ENCODE peak calls at places on chromosomes 4 and X, in six cellular contexts. E, J, N, K, W and Z are unnamed samples.
A peak's percentile ranks its signal among the peaks of the same experiment; 100 is the strongest.

GRCh38 chr4:151744614-151745013 is 16.2 kb downstream of the GATB start:
- DNase-seq in J (peak; percentile 82), E (no peak), K (peak; percentile 97), W (peak; percentile 92), N (no peak), Z (no peak)

GRCh38 chr4:36241771-36242170 is 2.5 kb downstream of the ARAP2 start:
- DNase-seq in E (no peak), W (no peak), K (peak; percentile 33), N (no peak), J (no peak), Z (no peak)

GRCh38 chr4:8342651-8343050 is 73.1 kb downstream of the HTRA3 start:
- DNase-seq in W (no peak), J (no peak), E (no peak), K (peak; percentile 15), N (no peak), Z (no peak)

GRCh38 chr4:176526704-176527103 is 206.9 kb downstream of the SPCS3 start:
- DNase-seq in W (no peak), E (no peak), K (no peak), N (no peak), J (no peak), Z (no peak)

GRCh38 chr4:174490356-174490969 is 31.8 kb downstream of the HPGD start:
- DNase-seq in E (no peak), J (no peak), W (peak; percentile 54), N (no peak), K (peak; percentile 51), Z (no peak)

GRCh38 chr4:55819634-55820033 is at the start of gene EXOC1L:
- DNase-seq in W (peak; percentile 5), N (peak; percentile 1), E (no peak), K (no peak), J (peak; percentile 35), Z (no peak)

GRCh38 chrX:12974217-12974796 is 603 bp upstream of the TMSB4X start:
- DNase-seq in E (peak; percentile 48), J (peak; percentile 69), W (no peak), N (peak; percentile 4), K (peak; percentile 68), Z (no peak)

GRCh38 chrX:37763400-37763799 is 16.5 kb upstream of the CYBB start:
- DNase-seq in W (no peak), N (no peak), K (no peak), E (no peak), J (no peak), Z (no peak)

GRCh38 chr4:133720001-133720400 is 481.6 kb downstream of the PABPC4L start:
- DNase-seq in J (no peak), W (no peak), E (no peak), K (peak; percentile 30), N (no peak), Z (no peak)

GRCh38 chr4:133694416-133694815 is 507.2 kb downstream of the PABPC4L start:
- DNase-seq in J (no peak), W (no peak), N (no peak), E (no peak), K (peak; percentile 13), Z (no peak)

GRCh38 chr4:100842856-100843255 is 325.0 kb upstream of the EMCN start:
- DNase-seq in E (no peak), K (no peak), W (no peak), N (no peak), J (no peak), Z (no peak)

GRCh38 chr4:176001171-176002006 is 64.3 kb upstream of the WDR17 start:
- DNase-seq in W (peak; percentile 5), N (peak; percentile 29), E (peak; percentile 71), K (peak; percentile 46), J (peak; percentile 22), Z (peak; percentile 59)

GRCh38 chrX:44003975-44004374 is 30.8 kb upstream of the NDP start:
- DNase-seq in J (peak; percentile 4), K (peak; percentile 21), W (no peak), E (no peak), N (no peak), Z (no peak)

GRCh38 chr4:39078829-39079228 is 16.8 kb downstream of the KLHL5 start:
- DNase-seq in N (no peak), W (no peak), E (no peak), J (no peak), K (no peak), Z (no peak)

GRCh38 chr4:113397114-113397701 is 347.8 kb downstream of the ANK2 start:
- DNase-seq in E (no peak), J (peak; percentile 85), K (no peak), W (peak; percentile 29), N (no peak), Z (no peak)

GRCh38 chr4:173177232-173177631 is 8.6 kb downstream of the GALNT7 start:
- DNase-seq in W (no peak), E (no peak), N (no peak), J (no peak), K (no peak), Z (no peak)